ENCODE peak calls at places on chromosome 20, in six cellular contexts. T, E, G, B, I and K are unnamed samples.

GRCh38 chr20:62186887-62187866 is 4.3 kb downstream of the MTG2 start:
- DNase-seq in T (peak), E (no peak), G (peak), B (peak), I (no peak), K (peak)

GRCh38 chr20:58531063-58531462 is 15.9 kb upstream of the APCDD1L start:
- DNase-seq in T (no peak), E (no peak), G (no peak), B (no peak), I (no peak), K (no peak)

GRCh38 chr20:41774291-41774690 is 156.1 kb upstream of the CHD6 start:
- DNase-seq in T (no peak), E (no peak), G (no peak), B (no peak), I (no peak), K (no peak)

GRCh38 chr20:38692436-38693411 is 31.6 kb upstream of the SLC32A1 start:
- DNase-seq in T (peak), E (peak), G (peak), B (peak), I (no peak), K (peak)

GRCh38 chr20:2330090-2330695 is 34.4 kb downstream of the TGM3 start:
- DNase-seq in T (no peak), E (no peak), G (no peak), B (no peak), I (no peak), K (peak)

GRCh38 chr20:25256226-25256859 is 8.5 kb downstream of the PYGB start:
- DNase-seq in T (no peak), E (no peak), G (no peak), B (no peak), I (no peak), K (no peak)

GRCh38 chr20:34639755-34640222 is 37.1 kb downstream of the PIGU start:
- DNase-seq in T (no peak), E (no peak), G (peak), B (no peak), I (no peak), K (peak)

GRCh38 chr20:10715035-10715434 is 41.2 kb upstream of the JAG1 start:
- DNase-seq in T (peak), E (no peak), G (peak), B (no peak), I (no peak), K (no peak)

GRCh38 chr20:63045991-63046390 is 39.2 kb upstream of the BHLHE23 start:
- DNase-seq in T (no peak), E (no peak), G (no peak), B (no peak), I (no peak), K (no peak)

GRCh38 chr20:36093025-36093803 is 61.3 kb upstream of the EPB41L1 start:
- DNase-seq in T (no peak), E (no peak), G (peak), B (no peak), I (no peak), K (no peak)

GRCh38 chr20:9515761-9516657 is 1.6 kb downstream of the LAMP5 start:
- DNase-seq in T (no peak), E (no peak), G (no peak), B (no peak), I (no peak), K (peak)
- H3K4me3 ChIP-seq in T (no peak), E (peak), G (peak), B (peak), I (peak), K (no peak)

GRCh38 chr20:1186367-1186991 is 1.7 kb upstream of the TMEM74B start:
- DNase-seq in T (no peak), E (no peak), G (no peak), B (no peak), I (no peak), K (peak)

GRCh38 chr20:1189827-1190226 is 5.0 kb upstream of the TMEM74B start:
- DNase-seq in T (no peak), E (no peak), G (no peak), B (no peak), I (no peak), K (no peak)

GRCh38 chr20:1187605-1188171 is 2.9 kb upstream of the TMEM74B start:
- DNase-seq in T (no peak), E (no peak), G (peak), B (peak), I (no peak), K (peak)

GRCh38 chr20:1185781-1186334 is 1.1 kb upstream of the TMEM74B start:
- DNase-seq in T (peak), E (peak), G (peak), B (peak), I (peak), K (peak)

GRCh38 chr20:1188347-1188746 is 3.6 kb upstream of the TMEM74B start:
- DNase-seq in T (no peak), E (no peak), G (no peak), B (no peak), I (no peak), K (no peak)
- H3K23ac ChIP-seq in T (no peak), E (peak), G (no peak), B (peak), I (no peak), K (no peak)

DNA sequence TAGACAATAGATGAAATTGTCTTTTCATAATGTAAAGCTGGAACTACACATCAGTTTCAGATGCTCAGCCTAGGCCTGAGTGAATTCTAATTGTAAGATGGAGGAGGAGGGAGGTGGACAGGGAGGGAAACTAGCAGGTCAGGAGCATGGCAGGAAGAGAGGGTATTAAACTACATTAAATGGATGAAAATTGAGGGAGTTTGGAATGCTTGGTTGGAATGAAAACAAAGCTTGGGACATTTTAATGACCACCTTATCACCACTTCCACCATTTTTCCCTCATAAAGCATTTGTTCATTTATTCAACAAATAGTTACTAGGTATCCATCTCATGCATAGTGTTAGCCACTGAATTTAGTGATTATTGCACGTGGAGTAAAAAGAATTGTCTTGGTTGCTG is 65.0 kb downstream of the KIZ start:
- DNase-seq in T (no peak), E (no peak), G (no peak), B (no peak), I (no peak), K (no peak)
- H2AK5ac ChIP-seq in T (no peak), E (no peak), G (no peak), B (no peak), I (peak), K (no peak)

DNA sequence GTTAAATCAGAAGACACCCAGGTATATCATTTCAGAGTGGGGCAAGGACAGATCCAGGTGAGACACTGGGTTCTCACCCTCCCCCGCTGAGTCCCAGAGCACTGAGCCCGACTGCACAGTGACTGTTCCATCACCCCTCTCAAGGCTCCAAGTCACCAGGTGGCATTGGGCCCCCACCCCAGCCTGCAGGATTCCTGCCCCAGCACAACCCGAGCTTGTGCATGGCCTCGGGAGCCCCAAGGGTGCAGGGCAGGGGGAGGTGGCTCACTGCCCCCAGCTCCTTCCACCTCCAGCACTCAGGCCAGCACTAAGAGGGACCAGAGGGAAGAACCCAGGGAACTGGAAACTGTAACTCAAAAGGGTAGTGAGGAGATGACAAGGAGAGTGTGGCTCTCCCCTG is 39.3 kb upstream of the CST5 start:
- DNase-seq in T (no peak), E (no peak), G (no peak), B (no peak), I (no peak), K (no peak)
- H3K4me3 ChIP-seq in T (no peak), E (no peak), G (no peak), B (no peak), I (no peak), K (no peak)

GRCh38 chr20:60694763-60695162 is 557.3 kb upstream of the CDH4 start:
- DNase-seq in T (peak), E (no peak), G (no peak), B (no peak), I (no peak), K (peak)

GRCh38 chr20:60697252-60697651 is 554.8 kb upstream of the CDH4 start:
- DNase-seq in T (peak), E (no peak), G (peak), B (no peak), I (no peak), K (no peak)

GRCh38 chr20:60695223-60695622 is 556.8 kb upstream of the CDH4 start:
- DNase-seq in T (peak), E (no peak), G (peak), B (no peak), I (no peak), K (peak)

GRCh38 chr20:60691966-60692615 is 560.0 kb upstream of the CDH4 start:
- DNase-seq in T (no peak), E (no peak), G (no peak), B (no peak), I (no peak), K (peak)

GRCh38 chr20:60693513-60694133 is 558.4 kb upstream of the CDH4 start:
- DNase-seq in T (no peak), E (no peak), G (no peak), B (no peak), I (no peak), K (peak)
- H3K23ac ChIP-seq in T (no peak), E (no peak), G (no peak), B (no peak), I (no peak), K (no peak)

GRCh38 chr20:8320306-8320705 is 188.2 kb downstream of the PLCB1 start:
- DNase-seq in T (no peak), E (no peak), G (no peak), B (no peak), I (no peak), K (no peak)

GRCh38 chr20:8318999-8319614 is 187.0 kb downstream of the PLCB1 start:
- DNase-seq in T (no peak), E (no peak), G (no peak), B (no peak), I (no peak), K (no peak)

GRCh38 chr20:8310618-8311017 is 178.6 kb downstream of the PLCB1 start:
- DNase-seq in T (no peak), E (no peak), G (no peak), B (no peak), I (no peak), K (peak)

GRCh38 chr20:8313073-8313472 is 181.0 kb downstream of the PLCB1 start:
- DNase-seq in T (no peak), E (no peak), G (no peak), B (no peak), I (no peak), K (no peak)

GRCh38 chr20:8315639-8316573 is 183.8 kb downstream of the PLCB1 start:
- DNase-seq in T (no peak), E (no peak), G (no peak), B (no peak), I (no peak), K (no peak)
- H2AK5ac ChIP-seq in T (no peak), E (no peak), G (no peak), B (no peak), I (no peak), K (no peak)

DNA sequence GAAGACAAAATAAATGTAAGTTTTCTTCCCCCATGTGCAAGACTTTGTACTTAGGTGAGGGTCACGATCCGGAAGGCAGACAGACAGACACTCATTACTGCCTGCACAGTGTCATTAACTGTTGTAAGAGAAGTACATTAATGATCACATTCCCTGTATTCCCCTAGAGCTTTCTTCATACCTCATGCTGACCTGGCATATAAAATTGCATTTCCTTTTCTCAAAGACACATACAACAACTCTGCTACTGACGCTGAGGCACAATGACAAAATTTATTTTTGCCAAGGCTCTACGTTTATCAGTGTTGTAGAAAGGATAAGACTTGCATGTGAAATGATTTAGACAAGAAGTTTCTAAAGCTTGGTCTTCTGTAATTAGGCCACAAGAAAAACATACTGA is 3.0 kb upstream of the SYCP2 start:
- DNase-seq in T (no peak), E (no peak), G (no peak), B (no peak), I (no peak), K (no peak)
- H3K4me3 ChIP-seq in T (no peak), E (no peak), G (no peak), B (no peak), I (no peak), K (no peak)